ENCODE peak calls at places on chromosomes 11 and 22, in ten cellular contexts. R is AG09309; C is heart right ventricle; I is dorsolateral prefrontal cortex; E is naive thymus-derived CD8-positive, alpha-beta T cell; J is HS-27A; V is astrocyte of the spinal cord; B is neural crest cell; F is B cell; Z is stimulated activated CD8-positive, alpha-beta memory T cell treated with anti-CD3 and anti-CD28 coated beads, Interleukin-15, amount 100 ng/mL, for 24 hours. H is an unnamed sample.

GRCh38 chr11:85758026-85758425 is 52.9 kb downstream of the SYTL2 start:
- DNase-seq in R (no peak), C (no peak), I (no peak), E (no peak), J (no peak), V (no peak), B (no peak), F (no peak), Z (no peak), H (no peak)

GRCh38 chr11:132579686-132580085 is 952.6 kb downstream of the OPCML start:
- DNase-seq in R (no peak), C (no peak), I (no peak), E (no peak), J (no peak), V (no peak), B (no peak), F (no peak), Z (no peak), H (no peak)

GRCh38 chr22:26394787-26395186 is 34.3 kb upstream of the ASPHD2 start:
- DNase-seq in R (no peak), C (no peak), I (no peak), E (no peak), J (no peak), V (no peak), B (no peak), F (no peak), Z (no peak), H (no peak)

GRCh38 chr11:38163526-38163925 is 1565.5 kb upstream of the RAG2 start:
- DNase-seq in R (no peak), C (no peak), I (no peak), E (no peak), J (no peak), V (no peak), B (no peak), F (no peak), Z (no peak), H (no peak)

GRCh38 chr22:19626042-19626560 is 88.2 kb upstream of the SEPTIN5 start:
- DNase-seq in R (no peak), C (no peak), I (no peak), E (no peak), J (no peak), V (no peak), B (no peak), F (no peak), Z (no peak), H (no peak)

GRCh38 chr11:117621226-117621625 is 175.8 kb downstream of the DSCAML1 start:
- DNase-seq in R (no peak), C (no peak), I (no peak), E (no peak), J (no peak), V (peak), B (no peak), F (no peak), Z (no peak), H (no peak)

GRCh38 chr22:19991645-19992451 is 24.8 kb downstream of the ARVCF start:
- DNase-seq in R (no peak), C (peak), I (no peak), E (no peak), J (no peak), V (peak), B (no peak), F (no peak), Z (no peak), H (no peak)

GRCh38 chr11:8250981-8251620 is 12.6 kb downstream of the LMO1 start:
- DNase-seq in R (no peak), C (no peak), I (no peak), E (no peak), J (no peak), V (no peak), B (no peak), F (no peak), Z (no peak), H (no peak)

GRCh38 chr22:44403166-44403565 is 90.4 kb upstream of the SHISAL1 start:
- DNase-seq in R (no peak), C (no peak), I (no peak), E (no peak), J (no peak), V (no peak), B (no peak), F (no peak), Z (no peak), H (no peak)

GRCh38 chr22:27129266-27129665 is 471.9 kb downstream of the MIAT start:
- DNase-seq in R (no peak), C (no peak), I (no peak), E (no peak), J (no peak), V (no peak), B (no peak), F (no peak), Z (no peak), H (peak)

GRCh38 chr11:120352405-120352804 is 16.2 kb downstream of the ARHGEF12 start:
- DNase-seq in R (no peak), C (no peak), I (no peak), E (no peak), J (no peak), V (no peak), B (no peak), F (no peak), Z (no peak), H (no peak)

H was measured in keratinocyte.